ENCODE peak calls at places on chromosomes 5 and 9, in nine cellular contexts. E is left ventricle myocardium inferior; V is CD8-positive, alpha-beta T cell; B is gastrocnemius medialis; K is HFF-Myc; D is HL-60; M is neural crest cell; P is fibroblast of lung; C is RWPE1. G is an unnamed sample.

GRCh38 chr5:154713615-154714125 is 41.5 kb upstream of the LARP1 start:
- DNase-seq in E (no peak), V (no peak), B (no peak), K (no peak), D (no peak), M (no peak), P (no peak), C (no peak), G (no peak)

GRCh38 chr5:168472329-168472728 is 13.9 kb upstream of the RARS1 start:
- DNase-seq in E (no peak), V (no peak), B (no peak), K (peak), D (no peak), M (no peak), P (peak), C (peak), G (no peak)

GRCh38 chr5:17305964-17306725 is 88.7 kb downstream of the BASP1 start:
- DNase-seq in E (no peak), V (no peak), B (no peak), K (no peak), D (no peak), M (no peak), P (peak), C (peak), G (no peak)

GRCh38 chr5:125719681-125720676 is 703.2 kb upstream of the GRAMD2B start:
- DNase-seq in E (no peak), V (no peak), B (no peak), K (peak), D (no peak), M (peak), P (peak), C (no peak), G (no peak)

GRCh38 chr5:174690256-174690655 is 34.1 kb upstream of the MSX2 start:
- DNase-seq in E (no peak), V (no peak), B (no peak), K (no peak), D (no peak), M (no peak), P (peak), C (no peak), G (no peak)

GRCh38 chr5:83726912-83727311 is 6.3 kb upstream of the HAPLN1 start:
- DNase-seq in E (no peak), V (no peak), B (no peak), K (no peak), D (no peak), M (no peak), P (peak), C (no peak), G (no peak)

GRCh38 chr9:95284152-95284551 is 33.4 kb downstream of the FANCC start:
- DNase-seq in E (no peak), V (no peak), B (no peak), K (no peak), D (no peak), M (no peak), P (peak), C (no peak), G (no peak)

GRCh38 chr5:92267830-92268229 is 884.7 kb upstream of the ARRDC3 start:
- DNase-seq in E (no peak), V (no peak), B (no peak), K (no peak), D (no peak), M (no peak), P (no peak), C (no peak), G (no peak)

GRCh38 chr5:30734118-30734517 is 459.4 kb upstream of the CDH6 start:
- DNase-seq in E (no peak), V (no peak), B (no peak), K (no peak), D (no peak), M (no peak), P (no peak), C (no peak), G (no peak)

GRCh38 chr9:69811329-69811989 is 9.2 kb upstream of the CFAP95 start:
- DNase-seq in E (no peak), V (no peak), B (no peak), K (no peak), D (no peak), M (no peak), P (no peak), C (no peak), G (no peak)

GRCh38 chr9:69806642-69807041 is 14.0 kb upstream of the CFAP95 start:
- DNase-seq in E (no peak), V (no peak), B (no peak), K (no peak), D (no peak), M (no peak), P (no peak), C (no peak), G (no peak)

GRCh38 chr9:69812068-69813000 is 8.3 kb upstream of the CFAP95 start:
- DNase-seq in E (no peak), V (no peak), B (no peak), K (no peak), D (no peak), M (no peak), P (no peak), C (no peak), G (no peak)

GRCh38 chr9:69805962-69806633 is 14.5 kb upstream of the CFAP95 start:
- DNase-seq in E (peak), V (no peak), B (peak), K (no peak), D (peak), M (no peak), P (peak), C (no peak), G (no peak)

DNA sequence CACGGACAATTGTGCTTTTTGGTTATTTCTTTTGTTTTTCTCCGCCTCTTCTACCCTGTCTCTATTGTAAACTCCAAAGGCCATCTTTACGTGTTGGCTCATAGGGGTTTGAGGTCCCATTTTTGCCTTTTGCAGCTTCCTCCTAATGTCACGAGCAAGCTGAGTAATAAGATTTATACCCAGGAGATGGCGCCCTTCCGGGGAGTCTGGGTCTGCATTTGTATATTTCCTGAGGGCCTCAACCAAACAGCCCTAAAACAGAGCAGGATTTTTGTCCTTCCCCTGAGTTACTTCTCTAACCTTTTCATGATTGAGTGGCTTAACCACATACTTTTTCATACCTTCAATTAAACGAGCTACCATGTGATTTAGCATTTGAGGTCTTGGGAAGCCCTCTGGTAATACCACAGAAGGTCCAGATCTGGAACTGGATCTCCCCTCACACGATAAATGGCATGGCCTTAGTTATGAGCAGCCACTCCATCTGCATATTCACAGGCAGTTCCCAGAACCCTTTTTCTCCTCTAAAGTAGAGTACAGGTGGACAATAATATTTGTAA is 11.2 kb upstream of the CFAP95 start:
- DNase-seq in E (no peak), V (no peak), B (no peak), K (no peak), D (no peak), M (no peak), P (no peak), C (no peak), G (peak)
- TF ChIP-seq CTCF in E (no peak), V (peak), B (no peak), K (peak), D (no peak), M (peak), P (peak), C (no peak), G (peak)

GRCh38 chr9:124122813-124123462 is 111.4 kb downstream of the LHX2 start:
- DNase-seq in E (no peak), V (no peak), B (no peak), K (peak), D (no peak), M (no peak), P (no peak), C (no peak), G (peak)
- TF ChIP-seq CTCF in E (no peak), V (no peak), B (no peak), K (peak), D (no peak), M (peak), P (peak), C (peak), G (peak)

DNA sequence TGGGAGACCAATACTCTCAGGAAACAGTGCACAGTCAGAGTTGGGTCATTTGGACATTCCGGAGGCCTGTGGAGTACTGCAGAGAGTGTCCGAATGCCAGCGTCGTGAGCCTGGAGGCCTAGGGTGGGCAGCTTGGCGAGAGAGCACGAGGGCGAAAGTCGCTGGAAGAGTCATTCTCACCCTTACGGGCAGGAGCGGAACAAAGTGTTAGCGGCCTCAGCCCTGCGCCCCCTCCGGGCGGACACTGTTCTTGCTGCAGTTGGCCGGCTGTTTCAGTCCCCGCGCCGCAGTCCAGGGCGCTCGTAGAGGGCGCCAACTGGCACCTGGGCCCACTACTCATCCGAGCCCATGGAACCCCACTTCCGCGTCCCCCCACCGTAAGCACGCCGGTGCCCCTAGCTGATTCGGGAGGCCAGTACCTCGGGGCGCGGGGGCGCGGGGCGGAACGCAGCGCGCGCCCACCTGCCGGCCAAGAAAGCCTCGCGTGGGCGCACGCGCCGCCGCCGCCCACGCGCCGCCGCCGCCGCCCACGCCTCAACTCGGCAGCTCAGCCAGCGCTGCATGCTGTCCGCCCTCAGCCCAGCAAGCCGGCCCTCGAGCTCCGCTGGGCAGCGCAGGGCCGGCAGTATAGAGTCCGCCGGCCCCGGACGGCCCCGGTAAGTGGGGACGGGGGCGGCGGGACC is 99.7 kb upstream of the CCL21 start:
- DNase-seq in E (no peak), V (no peak), B (no peak), K (no peak), D (no peak), M (peak), P (peak), C (peak), G (no peak)
- TF ChIP-seq CTCF in E (peak), V (no peak), B (peak), K (peak), D (no peak), M (peak), P (peak), C (peak), G (no peak)

DNA sequence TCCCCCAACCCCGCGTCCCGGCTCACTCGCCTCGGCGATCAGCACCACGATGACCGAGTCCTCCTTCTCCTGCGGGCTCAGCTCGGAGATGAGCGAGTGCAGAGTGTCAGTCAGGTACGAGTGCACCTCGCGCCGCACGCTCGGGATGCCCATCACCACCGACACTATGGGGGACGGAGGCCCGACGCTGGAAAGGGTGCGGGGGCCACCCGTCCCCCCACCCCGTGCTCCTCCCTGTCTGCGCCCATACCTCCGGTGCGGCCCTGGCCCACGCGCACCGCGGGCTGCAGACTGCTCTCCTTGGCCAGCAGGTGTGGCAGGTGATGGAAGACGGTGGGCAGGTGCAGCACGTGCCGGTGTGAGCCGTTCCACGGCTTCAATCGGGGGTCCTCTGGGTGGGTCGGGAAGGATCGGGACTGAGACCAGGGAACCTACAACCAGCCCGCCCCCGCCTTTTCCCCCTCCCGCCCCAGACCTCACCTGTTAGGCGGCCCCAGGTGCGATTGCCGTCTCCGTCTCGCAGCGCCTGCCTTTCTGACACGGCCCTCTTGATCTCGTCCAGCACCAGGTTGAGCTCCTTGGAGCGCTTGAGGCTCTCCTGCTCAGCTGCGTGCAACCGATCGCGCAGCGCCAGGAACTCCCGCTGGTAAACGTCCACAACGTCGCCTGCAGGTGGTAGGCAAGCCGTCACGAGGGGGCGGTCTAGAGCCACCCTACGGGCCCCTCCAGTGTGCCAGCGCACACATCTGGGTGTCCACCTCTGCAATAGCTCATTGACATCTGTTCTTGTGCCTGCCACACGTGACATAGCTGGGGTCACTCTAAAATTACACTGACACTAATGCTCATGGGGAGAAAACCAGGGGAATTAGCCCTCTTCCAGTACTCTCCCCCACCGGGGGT is 5.1 kb downstream of the MGAT4B start:
- DNase-seq in E (peak), V (peak), B (peak), K (no peak), D (no peak), M (peak), P (no peak), C (no peak), G (peak)
- TF ChIP-seq CTCF in E (peak), V (peak), B (peak), K (peak), D (peak), M (peak), P (peak), C (peak), G (peak)

DNA sequence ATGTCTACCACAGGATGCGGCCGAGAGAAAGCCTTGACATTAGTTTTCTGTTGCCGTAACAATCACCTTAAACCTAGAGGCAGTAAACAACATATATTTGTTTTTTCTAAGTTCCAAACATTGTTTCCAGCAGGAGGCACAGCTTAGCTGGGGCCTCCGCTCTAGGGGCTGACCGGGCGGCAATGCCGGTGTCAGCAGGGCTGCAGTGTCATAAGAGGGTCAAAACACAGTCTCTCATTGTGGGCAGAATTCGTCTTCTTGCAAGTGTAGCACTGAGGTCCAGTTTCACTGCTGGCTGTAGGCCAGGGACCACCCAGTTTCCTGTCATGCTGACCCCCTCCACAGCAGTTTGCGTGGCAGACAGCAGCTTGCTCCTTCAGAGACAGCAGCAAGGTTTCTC is 186.3 kb downstream of the PJA2 start:
- DNase-seq in E (no peak), V (no peak), B (no peak), K (no peak), D (no peak), M (peak), P (no peak), C (no peak), G (no peak)
- TF ChIP-seq CTCF in E (no peak), V (no peak), B (no peak), K (no peak), D (no peak), M (peak), P (no peak), C (no peak), G (no peak)

GRCh38 chr5:61327761-61328753 is 4.0 kb upstream of the ZSWIM6 start:
- DNase-seq in E (no peak), V (no peak), B (no peak), K (no peak), D (no peak), M (no peak), P (peak), C (peak), G (peak)
- TF ChIP-seq CTCF in E (no peak), V (no peak), B (no peak), K (no peak), D (no peak), M (no peak), P (no peak), C (no peak), G (no peak)

GRCh38 chr5:141121563-141121962 is at the start of gene PCDHB4:
- DNase-seq in E (no peak), V (no peak), B (no peak), K (no peak), D (no peak), M (no peak), P (no peak), C (no peak), G (no peak)
- TF ChIP-seq CTCF in E (peak), V (no peak), B (peak), K (peak), D (no peak), M (no peak), P (no peak), C (no peak), G (no peak)